ENCODE peak calls at places on chromosome 17, in five cellular contexts. One of them, this sample, is unnamed.

GRCh38 chr17:7997186-7997585 is 5.2 kb upstream of the GUCY2D start:
- DNase-seq in IMR-90: peak; percentile 36
- DNase-seq in left ventricle myocardium inferior: peak; percentile 33
- DNase-seq in tibial artery: no peak
- DNase-seq in adrenal gland: peak; percentile 23
- DNase-seq in this sample: peak; percentile 25

GRCh38 chr17:17043668-17044226 is 1.5 kb downstream of the MPRIP start:
- DNase-seq in IMR-90: peak; percentile 13
- DNase-seq in left ventricle myocardium inferior: no peak
- DNase-seq in tibial artery: peak; percentile 61
- DNase-seq in adrenal gland: no peak
- DNase-seq in this sample: no peak

GRCh38 chr17:43791589-43791988 is 11.4 kb downstream of the CFAP97D1 start:
- DNase-seq in IMR-90: peak; percentile 49
- DNase-seq in left ventricle myocardium inferior: no peak
- DNase-seq in tibial artery: no peak
- DNase-seq in adrenal gland: no peak
- DNase-seq in this sample: no peak

GRCh38 chr17:45334231-45334630 is 17.4 kb upstream of the MAP3K14 start:
- DNase-seq in IMR-90: no peak
- DNase-seq in left ventricle myocardium inferior: no peak
- DNase-seq in tibial artery: peak; percentile 42
- DNase-seq in adrenal gland: no peak
- DNase-seq in this sample: no peak

GRCh38 chr17:42660692-42661345 is 1.7 kb downstream of the TUBG2 start:
- DNase-seq in IMR-90: peak; percentile 72
- DNase-seq in left ventricle myocardium inferior: no peak
- DNase-seq in tibial artery: no peak
- DNase-seq in adrenal gland: no peak
- DNase-seq in this sample: no peak

GRCh38 chr17:47802341-47803022 is 19.1 kb downstream of the OSBPL7 start:
- DNase-seq in IMR-90: peak; percentile 41
- DNase-seq in left ventricle myocardium inferior: no peak
- DNase-seq in tibial artery: no peak
- DNase-seq in adrenal gland: peak; percentile 53
- DNase-seq in this sample: no peak

GRCh38 chr17:79843917-79844815 is 4.9 kb upstream of the CBX4 start:
- DNase-seq in IMR-90: peak; percentile 61
- DNase-seq in left ventricle myocardium inferior: peak; percentile 78
- DNase-seq in tibial artery: peak; percentile 80
- DNase-seq in adrenal gland: peak; percentile 75
- DNase-seq in this sample: peak; percentile 78

GRCh38 chr17:42061641-42062487 is 11.5 kb upstream of the C17orf113 start:
- DNase-seq in IMR-90: no peak
- DNase-seq in left ventricle myocardium inferior: no peak
- DNase-seq in tibial artery: no peak
- DNase-seq in adrenal gland: no peak
- DNase-seq in this sample: no peak

GRCh38 chr17:3534881-3535252 is 22.7 kb downstream of the TRPV3 start:
- DNase-seq in IMR-90: peak; percentile 10
- DNase-seq in left ventricle myocardium inferior: no peak
- DNase-seq in tibial artery: no peak
- DNase-seq in adrenal gland: peak; percentile 23
- DNase-seq in this sample: no peak

GRCh38 chr17:9371019-9371418 is 204.6 kb downstream of the STX8 start:
- DNase-seq in IMR-90: peak; percentile 91
- DNase-seq in left ventricle myocardium inferior: no peak
- DNase-seq in tibial artery: no peak
- DNase-seq in adrenal gland: no peak
- DNase-seq in this sample: no peak

GRCh38 chr17:9208381-9208780 is 187.1 kb downstream of the NTN1 start:
- DNase-seq in IMR-90: no peak
- DNase-seq in left ventricle myocardium inferior: no peak
- DNase-seq in tibial artery: no peak
- DNase-seq in adrenal gland: no peak
- DNase-seq in this sample: no peak

GRCh38 chr17:36196099-36196496 is 460 bp downstream of the CCL3L1 start:
- DNase-seq in IMR-90: no peak
- DNase-seq in left ventricle myocardium inferior: no peak
- DNase-seq in tibial artery: no peak
- DNase-seq in adrenal gland: no peak
- DNase-seq in this sample: no peak

GRCh38 chr17:57451126-57451690 is 194.9 kb downstream of the MSI2 start:
- DNase-seq in IMR-90: no peak
- DNase-seq in left ventricle myocardium inferior: no peak
- DNase-seq in tibial artery: no peak
- DNase-seq in adrenal gland: no peak
- DNase-seq in this sample: no peak

GRCh38 chr17:16925461-16926060 is 46.4 kb downstream of the TNFRSF13B start:
- DNase-seq in IMR-90: no peak
- DNase-seq in left ventricle myocardium inferior: peak; percentile 9
- DNase-seq in tibial artery: peak; percentile 52
- DNase-seq in adrenal gland: no peak
- DNase-seq in this sample: no peak

GRCh38 chr17:65660947-65661346 is 99.5 kb upstream of the AXIN2 start:
- DNase-seq in IMR-90: peak; percentile 70
- DNase-seq in left ventricle myocardium inferior: no peak
- DNase-seq in tibial artery: no peak
- DNase-seq in adrenal gland: peak; percentile 31
- DNase-seq in this sample: no peak

GRCh38 chr17:80095038-80095843 is 6.1 kb upstream of the GAA start:
- DNase-seq in IMR-90: no peak
- DNase-seq in left ventricle myocardium inferior: no peak
- DNase-seq in tibial artery: no peak
- DNase-seq in adrenal gland: no peak
- DNase-seq in this sample: no peak

GRCh38 chr17:66564992-66565465 is 262.6 kb downstream of the PRKCA start:
- DNase-seq in IMR-90: peak; percentile 61
- DNase-seq in left ventricle myocardium inferior: no peak
- DNase-seq in tibial artery: no peak
- DNase-seq in adrenal gland: no peak
- DNase-seq in this sample: no peak

DNA sequence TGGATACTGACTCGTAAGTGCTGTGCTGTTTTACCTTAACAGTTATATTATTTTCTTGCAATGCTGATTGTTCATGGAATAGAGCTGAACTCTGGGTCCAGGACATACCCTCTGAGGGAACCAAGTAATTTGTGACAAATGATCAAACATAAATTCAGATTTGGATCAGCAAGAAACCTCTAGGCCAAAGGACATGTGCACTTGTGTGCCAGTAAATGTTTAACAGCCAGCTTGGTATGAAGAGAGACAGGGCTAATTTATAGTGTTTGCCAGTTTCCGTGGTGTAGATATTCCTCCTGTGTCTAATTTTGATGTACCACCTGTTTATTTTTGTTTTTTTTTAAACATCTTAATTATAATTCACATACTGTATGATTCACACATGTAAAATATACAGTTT is 30.8 kb upstream of the MRC2 start:
- DNase-seq in IMR-90: no peak
- DNase-seq in left ventricle myocardium inferior: no peak
- DNase-seq in tibial artery: no peak
- DNase-seq in adrenal gland: no peak
- DNase-seq in this sample: no peak
- H3K27me3 ChIP-seq in IMR-90: no peaks in the 10 kb centered on the region
- H3K27me3 ChIP-seq in left ventricle myocardium inferior: no peaks in the 10 kb centered on the region
- H3K27me3 ChIP-seq in tibial artery: no peaks in the 10 kb centered on the region
- H3K27me3 ChIP-seq in adrenal gland: no peaks in the 10 kb centered on the region
- H3K27me3 ChIP-seq in this sample: no peaks in the 10 kb centered on the region

GRCh38 chr17:5780476-5780875 is 196.2 kb upstream of the NLRP1 start:
- DNase-seq in IMR-90: peak; percentile 79
- DNase-seq in left ventricle myocardium inferior: no peak
- DNase-seq in tibial artery: no peak
- DNase-seq in adrenal gland: no peak
- DNase-seq in this sample: no peak
- TF ChIP-seq CTCF in IMR-90: no peak
- TF ChIP-seq CTCF in left ventricle myocardium inferior: no peak
- TF ChIP-seq CTCF in tibial artery: no peak
- TF ChIP-seq CTCF in adrenal gland: no peak
- TF ChIP-seq CTCF in this sample: no peak

GRCh38 chr17:49015179-49015923 is 18.2 kb downstream of the IGF2BP1 start:
- DNase-seq in IMR-90: no peak
- DNase-seq in left ventricle myocardium inferior: no peak
- DNase-seq in tibial artery: no peak
- DNase-seq in adrenal gland: no peak
- DNase-seq in this sample: no peak

GRCh38 chr17:49018116-49018612 is 21.0 kb downstream of the IGF2BP1 start:
- DNase-seq in IMR-90: no peak
- DNase-seq in left ventricle myocardium inferior: no peak
- DNase-seq in tibial artery: no peak
- DNase-seq in adrenal gland: no peak
- DNase-seq in this sample: no peak

GRCh38 chr17:49016775-49017463 is 19.7 kb downstream of the IGF2BP1 start:
- DNase-seq in IMR-90: peak; percentile 80
- DNase-seq in left ventricle myocardium inferior: no peak
- DNase-seq in tibial artery: peak; percentile 62
- DNase-seq in adrenal gland: peak; percentile 66
- DNase-seq in this sample: no peak

GRCh38 chr17:49013311-49014205 is 16.4 kb downstream of the IGF2BP1 start:
- DNase-seq in IMR-90: no peak
- DNase-seq in left ventricle myocardium inferior: no peak
- DNase-seq in tibial artery: no peak
- DNase-seq in adrenal gland: no peak
- DNase-seq in this sample: no peak

GRCh38 chr17:49015924-49016774 is 19.0 kb downstream of the IGF2BP1 start:
- DNase-seq in IMR-90: peak; percentile 20
- DNase-seq in left ventricle myocardium inferior: no peak
- DNase-seq in tibial artery: no peak
- DNase-seq in adrenal gland: peak; percentile 5
- DNase-seq in this sample: no peak
- H3K27me3 ChIP-seq in IMR-90: no peaks in the 10 kb centered on the region
- H3K27me3 ChIP-seq in left ventricle myocardium inferior: peaks cover 100% of the 10 kb centered on the region
- H3K27me3 ChIP-seq in tibial artery: peaks cover 2% of the 10 kb centered on the region
- H3K27me3 ChIP-seq in adrenal gland: peaks cover 45% of the 10 kb centered on the region
- H3K27me3 ChIP-seq in this sample: peaks cover 96% of the 10 kb centered on the region

GRCh38 chr17:77106874-77107358 is 33.9 kb upstream of the SEC14L1 start:
- DNase-seq in IMR-90: no peak
- DNase-seq in left ventricle myocardium inferior: no peak
- DNase-seq in tibial artery: no peak
- DNase-seq in adrenal gland: no peak
- DNase-seq in this sample: no peak
- TF ChIP-seq CTCF in IMR-90: no peak
- TF ChIP-seq CTCF in left ventricle myocardium inferior: no peak
- TF ChIP-seq CTCF in tibial artery: no peak
- TF ChIP-seq CTCF in adrenal gland: no peak
- TF ChIP-seq CTCF in this sample: no peak

DNA sequence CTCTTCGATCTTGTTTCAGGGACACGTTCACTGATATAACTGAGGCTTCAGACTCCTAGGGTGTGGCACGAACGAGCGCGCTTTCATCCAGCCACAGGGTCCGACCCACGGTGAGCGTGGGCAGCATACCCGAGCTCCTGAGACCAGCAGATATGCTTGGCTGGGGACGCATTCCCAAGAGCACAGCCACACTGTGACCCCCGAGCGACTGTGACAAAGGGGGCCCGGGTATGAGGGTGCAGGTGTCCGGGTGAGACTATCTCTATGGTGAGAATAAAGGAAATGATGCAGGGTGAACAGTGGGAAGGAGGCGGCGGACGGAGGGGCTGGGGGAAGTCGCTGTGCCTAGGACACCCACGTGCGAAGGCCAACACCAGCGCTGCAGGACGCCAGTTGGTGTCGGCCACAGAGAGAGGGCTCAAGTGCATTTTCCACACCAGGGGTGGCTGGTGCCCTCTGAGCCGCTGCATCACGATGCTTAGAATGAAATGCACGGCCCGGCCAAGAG is 17.6 kb downstream of the RPH3AL start:
- DNase-seq in IMR-90: no peak
- DNase-seq in left ventricle myocardium inferior: no peak
- DNase-seq in tibial artery: peak; percentile 58
- DNase-seq in adrenal gland: peak; percentile 37
- DNase-seq in this sample: no peak
- H3K27me3 ChIP-seq in IMR-90: peaks cover 39% of the 10 kb centered on the region
- H3K27me3 ChIP-seq in left ventricle myocardium inferior: peaks cover 26% of the 10 kb centered on the region
- H3K27me3 ChIP-seq in tibial artery: no peaks in the 10 kb centered on the region
- H3K27me3 ChIP-seq in adrenal gland: no peaks in the 10 kb centered on the region
- H3K27me3 ChIP-seq in this sample: no peaks in the 10 kb centered on the region

DNA sequence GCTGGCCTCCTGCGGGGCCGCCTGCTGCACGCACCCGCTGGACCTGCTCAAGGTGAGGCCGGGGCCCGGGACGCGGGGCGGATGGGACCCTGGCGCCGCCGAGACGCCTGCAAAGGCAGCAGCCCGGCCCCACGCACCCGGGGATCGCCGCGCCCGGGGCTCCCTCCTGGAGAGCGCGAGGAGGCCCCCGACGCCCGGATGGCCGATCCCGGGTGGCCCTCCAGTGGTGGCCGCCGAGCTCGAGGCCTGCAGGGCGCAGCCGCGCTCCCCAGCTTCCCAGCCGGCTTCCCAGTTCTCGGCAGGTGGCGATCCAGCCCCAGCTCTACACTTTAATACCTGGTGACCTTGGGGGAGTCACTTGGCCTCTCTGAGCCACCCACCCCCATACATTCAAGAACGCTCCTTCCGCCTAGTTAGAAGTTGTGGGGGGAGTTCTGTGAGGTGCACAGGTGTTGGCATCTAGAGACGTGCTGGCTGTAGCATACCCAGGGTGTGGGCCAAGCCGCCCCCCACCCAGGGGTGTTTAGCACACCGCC is 452 bp downstream of the SLC25A10 start:
- DNase-seq in IMR-90: no peak
- DNase-seq in left ventricle myocardium inferior: no peak
- DNase-seq in tibial artery: no peak
- DNase-seq in adrenal gland: no peak
- DNase-seq in this sample: no peak
- TF ChIP-seq CTCF in IMR-90: peak; percentile 30
- TF ChIP-seq CTCF in left ventricle myocardium inferior: no peak
- TF ChIP-seq CTCF in tibial artery: no peak
- TF ChIP-seq CTCF in adrenal gland: no peak
- TF ChIP-seq CTCF in this sample: peak; percentile 31

GRCh38 chr17:49459401-49459984 is 35.6 kb upstream of the NGFR start:
- DNase-seq in IMR-90: no peak
- DNase-seq in left ventricle myocardium inferior: no peak
- DNase-seq in tibial artery: no peak
- DNase-seq in adrenal gland: no peak
- DNase-seq in this sample: no peak
- H3K27me3 ChIP-seq in IMR-90: peaks cover 61% of the 10 kb centered on the region
- H3K27me3 ChIP-seq in left ventricle myocardium inferior: peaks cover 98% of the 10 kb centered on the region
- H3K27me3 ChIP-seq in tibial artery: no peaks in the 10 kb centered on the region
- H3K27me3 ChIP-seq in adrenal gland: peaks cover 23% of the 10 kb centered on the region
- H3K27me3 ChIP-seq in this sample: peaks cover 71% of the 10 kb centered on the region

GRCh38 chr17:71681427-71682173 is 439.2 kb upstream of the SOX9 start:
- DNase-seq in IMR-90: no peak
- DNase-seq in left ventricle myocardium inferior: no peak
- DNase-seq in tibial artery: no peak
- DNase-seq in adrenal gland: no peak
- DNase-seq in this sample: no peak

GRCh38 chr17:71682174-71682494 is 438.7 kb upstream of the SOX9 start:
- DNase-seq in IMR-90: no peak
- DNase-seq in left ventricle myocardium inferior: no peak
- DNase-seq in tibial artery: no peak
- DNase-seq in adrenal gland: no peak
- DNase-seq in this sample: no peak

GRCh38 chr17:71677444-71677843 is 443.4 kb upstream of the SOX9 start:
- DNase-seq in IMR-90: peak; percentile 7
- DNase-seq in left ventricle myocardium inferior: no peak
- DNase-seq in tibial artery: no peak
- DNase-seq in adrenal gland: no peak
- DNase-seq in this sample: no peak

GRCh38 chr17:71679832-71680231 is 441.0 kb upstream of the SOX9 start:
- DNase-seq in IMR-90: no peak
- DNase-seq in left ventricle myocardium inferior: no peak
- DNase-seq in tibial artery: no peak
- DNase-seq in adrenal gland: no peak
- DNase-seq in this sample: no peak
- TF ChIP-seq CTCF in IMR-90: no peak
- TF ChIP-seq CTCF in left ventricle myocardium inferior: no peak
- TF ChIP-seq CTCF in tibial artery: no peak
- TF ChIP-seq CTCF in adrenal gland: no peak
- TF ChIP-seq CTCF in this sample: no peak